ENCODE peak calls at places on chromosome 10, in ten cellular contexts. One of them, this sample, is unnamed.

GRCh38 chr10:113534428-113534827 is 18.4 kb upstream of the HABP2 start:
- DNase-seq in activated T-helper 1 cell treated with anti-CD3 and anti-CD28 coated beads, Interleukin-12 subunit alpha, Interleukin-12 subunit beta, Interleukin-2, Interleukin-4 antibody, amounts not matched to agents 30 ng/mL and 10 ng/mL and 1 ng/mL, durations not matched to agents 14 hours and 24 hours and 36 hours: no peak
- DNase-seq in CD8-positive, alpha-beta memory T cell: no peak
- DNase-seq in iris pigment epithelial cell: no peak
- DNase-seq in CD8-positive, alpha-beta T cell: no peak
- DNase-seq in GM04504: no peak
- DNase-seq in ELF-1: no peak
- DNase-seq in adrenal gland: no peak
- DNase-seq in NCI-H1105: no peak
- DNase-seq in brain microvascular endothelial cell: no peak
- DNase-seq in this sample: no peak

GRCh38 chr10:22133640-22134624 is 83.9 kb downstream of the EBLN1 start:
- DNase-seq in activated T-helper 1 cell treated with anti-CD3 and anti-CD28 coated beads, Interleukin-12 subunit alpha, Interleukin-12 subunit beta, Interleukin-2, Interleukin-4 antibody, amounts not matched to agents 30 ng/mL and 10 ng/mL and 1 ng/mL, durations not matched to agents 14 hours and 24 hours and 36 hours: no peak
- DNase-seq in CD8-positive, alpha-beta memory T cell: no peak
- DNase-seq in iris pigment epithelial cell: no peak
- DNase-seq in CD8-positive, alpha-beta T cell: no peak
- DNase-seq in GM04504: no peak
- DNase-seq in ELF-1: no peak
- DNase-seq in adrenal gland: no peak
- DNase-seq in NCI-H1105: no peak
- DNase-seq in brain microvascular endothelial cell: no peak
- DNase-seq in this sample: no peak

GRCh38 chr10:4316166-4316810 is 509.7 kb upstream of the AKR1E2 start:
- DNase-seq in activated T-helper 1 cell treated with anti-CD3 and anti-CD28 coated beads, Interleukin-12 subunit alpha, Interleukin-12 subunit beta, Interleukin-2, Interleukin-4 antibody, amounts not matched to agents 30 ng/mL and 10 ng/mL and 1 ng/mL, durations not matched to agents 14 hours and 24 hours and 36 hours: no peak
- DNase-seq in CD8-positive, alpha-beta memory T cell: no peak
- DNase-seq in iris pigment epithelial cell: peak
- DNase-seq in CD8-positive, alpha-beta T cell: no peak
- DNase-seq in GM04504: peak
- DNase-seq in ELF-1: peak
- DNase-seq in adrenal gland: no peak
- DNase-seq in NCI-H1105: no peak
- DNase-seq in brain microvascular endothelial cell: peak
- DNase-seq in this sample: peak

GRCh38 chr10:112115781-112116385 is 67.7 kb downstream of the GPAM start:
- DNase-seq in activated T-helper 1 cell treated with anti-CD3 and anti-CD28 coated beads, Interleukin-12 subunit alpha, Interleukin-12 subunit beta, Interleukin-2, Interleukin-4 antibody, amounts not matched to agents 30 ng/mL and 10 ng/mL and 1 ng/mL, durations not matched to agents 14 hours and 24 hours and 36 hours: peak
- DNase-seq in CD8-positive, alpha-beta memory T cell: peak
- DNase-seq in iris pigment epithelial cell: peak
- DNase-seq in CD8-positive, alpha-beta T cell: peak
- DNase-seq in GM04504: no peak
- DNase-seq in ELF-1: peak
- DNase-seq in adrenal gland: peak
- DNase-seq in NCI-H1105: no peak
- DNase-seq in brain microvascular endothelial cell: peak
- DNase-seq in this sample: peak

GRCh38 chr10:73899401-73899780 is 11.5 kb upstream of the PLAU start:
- DNase-seq in activated T-helper 1 cell treated with anti-CD3 and anti-CD28 coated beads, Interleukin-12 subunit alpha, Interleukin-12 subunit beta, Interleukin-2, Interleukin-4 antibody, amounts not matched to agents 30 ng/mL and 10 ng/mL and 1 ng/mL, durations not matched to agents 14 hours and 24 hours and 36 hours: no peak
- DNase-seq in CD8-positive, alpha-beta memory T cell: no peak
- DNase-seq in iris pigment epithelial cell: peak
- DNase-seq in CD8-positive, alpha-beta T cell: no peak
- DNase-seq in GM04504: peak
- DNase-seq in ELF-1: no peak
- DNase-seq in adrenal gland: no peak
- DNase-seq in NCI-H1105: no peak
- DNase-seq in brain microvascular endothelial cell: peak
- DNase-seq in this sample: peak

GRCh38 chr10:74290703-74291102 is 139.7 kb downstream of the ADK start:
- DNase-seq in activated T-helper 1 cell treated with anti-CD3 and anti-CD28 coated beads, Interleukin-12 subunit alpha, Interleukin-12 subunit beta, Interleukin-2, Interleukin-4 antibody, amounts not matched to agents 30 ng/mL and 10 ng/mL and 1 ng/mL, durations not matched to agents 14 hours and 24 hours and 36 hours: no peak
- DNase-seq in CD8-positive, alpha-beta memory T cell: no peak
- DNase-seq in iris pigment epithelial cell: peak
- DNase-seq in CD8-positive, alpha-beta T cell: no peak
- DNase-seq in GM04504: no peak
- DNase-seq in ELF-1: no peak
- DNase-seq in adrenal gland: no peak
- DNase-seq in NCI-H1105: no peak
- DNase-seq in brain microvascular endothelial cell: no peak
- DNase-seq in this sample: peak

GRCh38 chr10:36489928-36490279 is 635.5 kb upstream of the ANKRD30A start:
- DNase-seq in activated T-helper 1 cell treated with anti-CD3 and anti-CD28 coated beads, Interleukin-12 subunit alpha, Interleukin-12 subunit beta, Interleukin-2, Interleukin-4 antibody, amounts not matched to agents 30 ng/mL and 10 ng/mL and 1 ng/mL, durations not matched to agents 14 hours and 24 hours and 36 hours: no peak
- DNase-seq in CD8-positive, alpha-beta memory T cell: no peak
- DNase-seq in iris pigment epithelial cell: peak
- DNase-seq in CD8-positive, alpha-beta T cell: no peak
- DNase-seq in GM04504: no peak
- DNase-seq in ELF-1: no peak
- DNase-seq in adrenal gland: no peak
- DNase-seq in NCI-H1105: no peak
- DNase-seq in brain microvascular endothelial cell: no peak
- DNase-seq in this sample: peak

GRCh38 chr10:31129261-31129660 is 97.6 kb upstream of the ZNF438 start:
- DNase-seq in activated T-helper 1 cell treated with anti-CD3 and anti-CD28 coated beads, Interleukin-12 subunit alpha, Interleukin-12 subunit beta, Interleukin-2, Interleukin-4 antibody, amounts not matched to agents 30 ng/mL and 10 ng/mL and 1 ng/mL, durations not matched to agents 14 hours and 24 hours and 36 hours: no peak
- DNase-seq in CD8-positive, alpha-beta memory T cell: no peak
- DNase-seq in iris pigment epithelial cell: peak
- DNase-seq in CD8-positive, alpha-beta T cell: no peak
- DNase-seq in GM04504: peak
- DNase-seq in ELF-1: peak
- DNase-seq in adrenal gland: peak
- DNase-seq in NCI-H1105: no peak
- DNase-seq in brain microvascular endothelial cell: peak
- DNase-seq in this sample: peak

GRCh38 chr10:130443236-130443635 is 307.0 kb downstream of the GLRX3 start:
- DNase-seq in activated T-helper 1 cell treated with anti-CD3 and anti-CD28 coated beads, Interleukin-12 subunit alpha, Interleukin-12 subunit beta, Interleukin-2, Interleukin-4 antibody, amounts not matched to agents 30 ng/mL and 10 ng/mL and 1 ng/mL, durations not matched to agents 14 hours and 24 hours and 36 hours: no peak
- DNase-seq in CD8-positive, alpha-beta memory T cell: no peak
- DNase-seq in iris pigment epithelial cell: no peak
- DNase-seq in CD8-positive, alpha-beta T cell: no peak
- DNase-seq in GM04504: no peak
- DNase-seq in ELF-1: no peak
- DNase-seq in adrenal gland: no peak
- DNase-seq in NCI-H1105: no peak
- DNase-seq in brain microvascular endothelial cell: no peak
- DNase-seq in this sample: no peak

GRCh38 chr10:84427903-84428650 is 99.7 kb downstream of the CCSER2 start:
- DNase-seq in activated T-helper 1 cell treated with anti-CD3 and anti-CD28 coated beads, Interleukin-12 subunit alpha, Interleukin-12 subunit beta, Interleukin-2, Interleukin-4 antibody, amounts not matched to agents 30 ng/mL and 10 ng/mL and 1 ng/mL, durations not matched to agents 14 hours and 24 hours and 36 hours: no peak
- DNase-seq in CD8-positive, alpha-beta memory T cell: no peak
- DNase-seq in iris pigment epithelial cell: peak
- DNase-seq in CD8-positive, alpha-beta T cell: no peak
- DNase-seq in GM04504: no peak
- DNase-seq in ELF-1: no peak
- DNase-seq in adrenal gland: no peak
- DNase-seq in NCI-H1105: no peak
- DNase-seq in brain microvascular endothelial cell: no peak
- DNase-seq in this sample: no peak

GRCh38 chr10:124943301-124944092 is 1.6 kb downstream of the ZRANB1 start:
- DNase-seq in activated T-helper 1 cell treated with anti-CD3 and anti-CD28 coated beads, Interleukin-12 subunit alpha, Interleukin-12 subunit beta, Interleukin-2, Interleukin-4 antibody, amounts not matched to agents 30 ng/mL and 10 ng/mL and 1 ng/mL, durations not matched to agents 14 hours and 24 hours and 36 hours: no peak
- DNase-seq in CD8-positive, alpha-beta memory T cell: no peak
- DNase-seq in iris pigment epithelial cell: peak
- DNase-seq in CD8-positive, alpha-beta T cell: no peak
- DNase-seq in GM04504: peak
- DNase-seq in ELF-1: no peak
- DNase-seq in adrenal gland: no peak
- DNase-seq in NCI-H1105: no peak
- DNase-seq in brain microvascular endothelial cell: peak
- DNase-seq in this sample: peak

GRCh38 chr10:130422366-130423324 is 286.5 kb downstream of the GLRX3 start:
- DNase-seq in activated T-helper 1 cell treated with anti-CD3 and anti-CD28 coated beads, Interleukin-12 subunit alpha, Interleukin-12 subunit beta, Interleukin-2, Interleukin-4 antibody, amounts not matched to agents 30 ng/mL and 10 ng/mL and 1 ng/mL, durations not matched to agents 14 hours and 24 hours and 36 hours: no peak
- DNase-seq in CD8-positive, alpha-beta memory T cell: no peak
- DNase-seq in iris pigment epithelial cell: no peak
- DNase-seq in CD8-positive, alpha-beta T cell: no peak
- DNase-seq in GM04504: no peak
- DNase-seq in ELF-1: no peak
- DNase-seq in adrenal gland: no peak
- DNase-seq in NCI-H1105: no peak
- DNase-seq in brain microvascular endothelial cell: no peak
- DNase-seq in this sample: no peak

GRCh38 chr10:63105811-63106755 is 27.0 kb upstream of the NRBF2 start:
- DNase-seq in activated T-helper 1 cell treated with anti-CD3 and anti-CD28 coated beads, Interleukin-12 subunit alpha, Interleukin-12 subunit beta, Interleukin-2, Interleukin-4 antibody, amounts not matched to agents 30 ng/mL and 10 ng/mL and 1 ng/mL, durations not matched to agents 14 hours and 24 hours and 36 hours: no peak
- DNase-seq in CD8-positive, alpha-beta memory T cell: no peak
- DNase-seq in iris pigment epithelial cell: peak
- DNase-seq in CD8-positive, alpha-beta T cell: no peak
- DNase-seq in GM04504: no peak
- DNase-seq in ELF-1: no peak
- DNase-seq in adrenal gland: no peak
- DNase-seq in NCI-H1105: no peak
- DNase-seq in brain microvascular endothelial cell: peak
- DNase-seq in this sample: peak

GRCh38 chr10:20185116-20185515 is 368.9 kb downstream of the PLXDC2 start:
- DNase-seq in activated T-helper 1 cell treated with anti-CD3 and anti-CD28 coated beads, Interleukin-12 subunit alpha, Interleukin-12 subunit beta, Interleukin-2, Interleukin-4 antibody, amounts not matched to agents 30 ng/mL and 10 ng/mL and 1 ng/mL, durations not matched to agents 14 hours and 24 hours and 36 hours: no peak
- DNase-seq in CD8-positive, alpha-beta memory T cell: no peak
- DNase-seq in iris pigment epithelial cell: peak
- DNase-seq in CD8-positive, alpha-beta T cell: no peak
- DNase-seq in GM04504: no peak
- DNase-seq in ELF-1: peak
- DNase-seq in adrenal gland: no peak
- DNase-seq in NCI-H1105: no peak
- DNase-seq in brain microvascular endothelial cell: peak
- DNase-seq in this sample: no peak

GRCh38 chr10:93437000-93437945 is 44.9 kb downstream of the MYOF start:
- DNase-seq in activated T-helper 1 cell treated with anti-CD3 and anti-CD28 coated beads, Interleukin-12 subunit alpha, Interleukin-12 subunit beta, Interleukin-2, Interleukin-4 antibody, amounts not matched to agents 30 ng/mL and 10 ng/mL and 1 ng/mL, durations not matched to agents 14 hours and 24 hours and 36 hours: no peak
- DNase-seq in CD8-positive, alpha-beta memory T cell: no peak
- DNase-seq in iris pigment epithelial cell: peak
- DNase-seq in CD8-positive, alpha-beta T cell: no peak
- DNase-seq in GM04504: peak
- DNase-seq in ELF-1: peak
- DNase-seq in adrenal gland: peak
- DNase-seq in NCI-H1105: no peak
- DNase-seq in brain microvascular endothelial cell: peak
- DNase-seq in this sample: peak

GRCh38 chr10:24251547-24251946 is 42.6 kb downstream of the KIAA1217 start:
- DNase-seq in activated T-helper 1 cell treated with anti-CD3 and anti-CD28 coated beads, Interleukin-12 subunit alpha, Interleukin-12 subunit beta, Interleukin-2, Interleukin-4 antibody, amounts not matched to agents 30 ng/mL and 10 ng/mL and 1 ng/mL, durations not matched to agents 14 hours and 24 hours and 36 hours: no peak
- DNase-seq in CD8-positive, alpha-beta memory T cell: no peak
- DNase-seq in iris pigment epithelial cell: no peak
- DNase-seq in CD8-positive, alpha-beta T cell: no peak
- DNase-seq in GM04504: no peak
- DNase-seq in ELF-1: peak
- DNase-seq in adrenal gland: no peak
- DNase-seq in NCI-H1105: no peak
- DNase-seq in brain microvascular endothelial cell: no peak
- DNase-seq in this sample: no peak

GRCh38 chr10:28983799-28984198 is 305.1 kb upstream of the LYZL1 start:
- DNase-seq in activated T-helper 1 cell treated with anti-CD3 and anti-CD28 coated beads, Interleukin-12 subunit alpha, Interleukin-12 subunit beta, Interleukin-2, Interleukin-4 antibody, amounts not matched to agents 30 ng/mL and 10 ng/mL and 1 ng/mL, durations not matched to agents 14 hours and 24 hours and 36 hours: no peak
- DNase-seq in CD8-positive, alpha-beta memory T cell: no peak
- DNase-seq in iris pigment epithelial cell: peak
- DNase-seq in CD8-positive, alpha-beta T cell: no peak
- DNase-seq in GM04504: no peak
- DNase-seq in ELF-1: no peak
- DNase-seq in adrenal gland: no peak
- DNase-seq in NCI-H1105: no peak
- DNase-seq in brain microvascular endothelial cell: no peak
- DNase-seq in this sample: no peak

GRCh38 chr10:943334-944033 is 12.0 kb upstream of the LARP4B start:
- DNase-seq in activated T-helper 1 cell treated with anti-CD3 and anti-CD28 coated beads, Interleukin-12 subunit alpha, Interleukin-12 subunit beta, Interleukin-2, Interleukin-4 antibody, amounts not matched to agents 30 ng/mL and 10 ng/mL and 1 ng/mL, durations not matched to agents 14 hours and 24 hours and 36 hours: no peak
- DNase-seq in CD8-positive, alpha-beta memory T cell: no peak
- DNase-seq in iris pigment epithelial cell: no peak
- DNase-seq in CD8-positive, alpha-beta T cell: no peak
- DNase-seq in GM04504: no peak
- DNase-seq in ELF-1: no peak
- DNase-seq in adrenal gland: no peak
- DNase-seq in NCI-H1105: no peak
- DNase-seq in brain microvascular endothelial cell: no peak
- DNase-seq in this sample: no peak

GRCh38 chr10:11163990-11164805 is 146.5 kb downstream of the CELF2 start:
- DNase-seq in activated T-helper 1 cell treated with anti-CD3 and anti-CD28 coated beads, Interleukin-12 subunit alpha, Interleukin-12 subunit beta, Interleukin-2, Interleukin-4 antibody, amounts not matched to agents 30 ng/mL and 10 ng/mL and 1 ng/mL, durations not matched to agents 14 hours and 24 hours and 36 hours: no peak
- DNase-seq in CD8-positive, alpha-beta memory T cell: no peak
- DNase-seq in iris pigment epithelial cell: no peak
- DNase-seq in CD8-positive, alpha-beta T cell: no peak
- DNase-seq in GM04504: no peak
- DNase-seq in ELF-1: no peak
- DNase-seq in adrenal gland: no peak
- DNase-seq in NCI-H1105: no peak
- DNase-seq in brain microvascular endothelial cell: no peak
- DNase-seq in this sample: no peak

GRCh38 chr10:91536101-91536500 is 96.8 kb downstream of the PPP1R3C start:
- DNase-seq in activated T-helper 1 cell treated with anti-CD3 and anti-CD28 coated beads, Interleukin-12 subunit alpha, Interleukin-12 subunit beta, Interleukin-2, Interleukin-4 antibody, amounts not matched to agents 30 ng/mL and 10 ng/mL and 1 ng/mL, durations not matched to agents 14 hours and 24 hours and 36 hours: no peak
- DNase-seq in CD8-positive, alpha-beta memory T cell: no peak
- DNase-seq in iris pigment epithelial cell: peak
- DNase-seq in CD8-positive, alpha-beta T cell: no peak
- DNase-seq in GM04504: peak
- DNase-seq in ELF-1: no peak
- DNase-seq in adrenal gland: peak
- DNase-seq in NCI-H1105: no peak
- DNase-seq in brain microvascular endothelial cell: no peak
- DNase-seq in this sample: peak

GRCh38 chr10:65204999-65205398 is 1683.8 kb downstream of the REEP3 start:
- DNase-seq in activated T-helper 1 cell treated with anti-CD3 and anti-CD28 coated beads, Interleukin-12 subunit alpha, Interleukin-12 subunit beta, Interleukin-2, Interleukin-4 antibody, amounts not matched to agents 30 ng/mL and 10 ng/mL and 1 ng/mL, durations not matched to agents 14 hours and 24 hours and 36 hours: no peak
- DNase-seq in CD8-positive, alpha-beta memory T cell: no peak
- DNase-seq in iris pigment epithelial cell: no peak
- DNase-seq in CD8-positive, alpha-beta T cell: no peak
- DNase-seq in GM04504: no peak
- DNase-seq in ELF-1: no peak
- DNase-seq in adrenal gland: no peak
- DNase-seq in NCI-H1105: no peak
- DNase-seq in brain microvascular endothelial cell: no peak
- DNase-seq in this sample: no peak

GRCh38 chr10:127485153-127485857 is 63.8 kb upstream of the NPS start:
- DNase-seq in activated T-helper 1 cell treated with anti-CD3 and anti-CD28 coated beads, Interleukin-12 subunit alpha, Interleukin-12 subunit beta, Interleukin-2, Interleukin-4 antibody, amounts not matched to agents 30 ng/mL and 10 ng/mL and 1 ng/mL, durations not matched to agents 14 hours and 24 hours and 36 hours: no peak
- DNase-seq in CD8-positive, alpha-beta memory T cell: no peak
- DNase-seq in iris pigment epithelial cell: peak
- DNase-seq in CD8-positive, alpha-beta T cell: no peak
- DNase-seq in GM04504: no peak
- DNase-seq in ELF-1: peak
- DNase-seq in adrenal gland: peak
- DNase-seq in NCI-H1105: no peak
- DNase-seq in brain microvascular endothelial cell: peak
- DNase-seq in this sample: peak

GRCh38 chr10:71156436-71156835 is 55.9 kb upstream of the UNC5B start:
- DNase-seq in activated T-helper 1 cell treated with anti-CD3 and anti-CD28 coated beads, Interleukin-12 subunit alpha, Interleukin-12 subunit beta, Interleukin-2, Interleukin-4 antibody, amounts not matched to agents 30 ng/mL and 10 ng/mL and 1 ng/mL, durations not matched to agents 14 hours and 24 hours and 36 hours: no peak
- DNase-seq in CD8-positive, alpha-beta memory T cell: no peak
- DNase-seq in iris pigment epithelial cell: no peak
- DNase-seq in CD8-positive, alpha-beta T cell: no peak
- DNase-seq in GM04504: no peak
- DNase-seq in ELF-1: no peak
- DNase-seq in adrenal gland: no peak
- DNase-seq in NCI-H1105: no peak
- DNase-seq in brain microvascular endothelial cell: no peak
- DNase-seq in this sample: peak

GRCh38 chr10:62374862-62375710 is 917 bp downstream of the ZNF365 start:
- DNase-seq in activated T-helper 1 cell treated with anti-CD3 and anti-CD28 coated beads, Interleukin-12 subunit alpha, Interleukin-12 subunit beta, Interleukin-2, Interleukin-4 antibody, amounts not matched to agents 30 ng/mL and 10 ng/mL and 1 ng/mL, durations not matched to agents 14 hours and 24 hours and 36 hours: no peak
- DNase-seq in CD8-positive, alpha-beta memory T cell: no peak
- DNase-seq in iris pigment epithelial cell: peak
- DNase-seq in CD8-positive, alpha-beta T cell: no peak
- DNase-seq in GM04504: no peak
- DNase-seq in ELF-1: no peak
- DNase-seq in adrenal gland: no peak
- DNase-seq in NCI-H1105: no peak
- DNase-seq in brain microvascular endothelial cell: no peak
- DNase-seq in this sample: peak

GRCh38 chr10:97479939-97480338 is 18.3 kb downstream of the MMS19 start:
- DNase-seq in activated T-helper 1 cell treated with anti-CD3 and anti-CD28 coated beads, Interleukin-12 subunit alpha, Interleukin-12 subunit beta, Interleukin-2, Interleukin-4 antibody, amounts not matched to agents 30 ng/mL and 10 ng/mL and 1 ng/mL, durations not matched to agents 14 hours and 24 hours and 36 hours: no peak
- DNase-seq in CD8-positive, alpha-beta memory T cell: no peak
- DNase-seq in iris pigment epithelial cell: no peak
- DNase-seq in CD8-positive, alpha-beta T cell: no peak
- DNase-seq in GM04504: no peak
- DNase-seq in ELF-1: peak
- DNase-seq in adrenal gland: no peak
- DNase-seq in NCI-H1105: no peak
- DNase-seq in brain microvascular endothelial cell: no peak
- DNase-seq in this sample: no peak